ENCODE peak calls at places on chromosomes 3 and 15, in five cellular contexts. E, I, H, P and Z are unnamed samples.

GRCh38 chr3:197027896-197028710 is 1.5 kb downstream of the MELTF start:
- DNase-seq in E (no peak), I (no peak), H (no peak), P (peak), Z (no peak)

GRCh38 chr3:108124337-108125150 is 33.7 kb upstream of the CD47 start:
- DNase-seq in E (peak), I (no peak), H (peak), P (no peak), Z (peak)

GRCh38 chr3:25664066-25664809 is 469 bp downstream of the TOP2B start:
- DNase-seq in E (peak), I (peak), H (peak), P (no peak), Z (no peak)

GRCh38 chr3:26308454-26308853 is 314.1 kb upstream of the LRRC3B start:
- DNase-seq in E (no peak), I (no peak), H (no peak), P (no peak), Z (no peak)

GRCh38 chr15:73318463-73319351 is 50.1 kb downstream of the HCN4 start:
- DNase-seq in E (no peak), I (no peak), H (no peak), P (no peak), Z (peak)

GRCh38 chr3:188863999-188864406 is 307.8 kb upstream of the TPRG1 start:
- DNase-seq in E (no peak), I (peak), H (no peak), P (no peak), Z (no peak)

GRCh38 chr15:31869640-31870335 is 160.5 kb upstream of the CHRNA7 start:
- DNase-seq in E (peak), I (peak), H (no peak), P (no peak), Z (no peak)

GRCh38 chr3:78420611-78421010 is 1347.2 kb downstream of the ROBO1 start:
- DNase-seq in E (no peak), I (no peak), H (no peak), P (no peak), Z (no peak)

GRCh38 chr3:196499061-196499460 is 4.5 kb downstream of the RNF168 start:
- DNase-seq in E (no peak), I (peak), H (no peak), P (no peak), Z (no peak)

GRCh38 chr3:62638316-62638715 is 236.9 kb downstream of the CADPS start:
- DNase-seq in E (no peak), I (peak), H (no peak), P (no peak), Z (no peak)

GRCh38 chr3:160134964-160135363 is 90.3 kb upstream of the C3orf80 start:
- DNase-seq in E (no peak), I (peak), H (no peak), P (no peak), Z (no peak)

GRCh38 chr3:112926000-112926399 is 48.9 kb downstream of the CD200R1 start:
- DNase-seq in E (no peak), I (no peak), H (no peak), P (no peak), Z (no peak)

GRCh38 chr3:154290187-154290586 is 34.1 kb downstream of the DHX36 start:
- DNase-seq in E (no peak), I (no peak), H (no peak), P (no peak), Z (no peak)

GRCh38 chr3:136249091-136249490 is 1.0 kb upstream of the PCCB start:
- DNase-seq in E (no peak), I (no peak), H (no peak), P (no peak), Z (no peak)

GRCh38 chr15:40481671-40482070 is 10.9 kb downstream of the CHST14 start:
- DNase-seq in E (no peak), I (no peak), H (no peak), P (no peak), Z (no peak)

GRCh38 chr3:197487911-197488391 is 67.8 kb downstream of the BDH1 start:
- DNase-seq in E (no peak), I (peak), H (no peak), P (no peak), Z (no peak)

GRCh38 chr3:198028718-198029117 is 68.7 kb downstream of the LMLN start:
- DNase-seq in E (no peak), I (peak), H (no peak), P (no peak), Z (no peak)

GRCh38 chr15:78070049-78070698 is 7.3 kb downstream of the TBC1D2B start:
- DNase-seq in E (peak), I (no peak), H (peak), P (no peak), Z (peak)

GRCh38 chr3:113227146-113227545 is 15.8 kb downstream of the BOC start:
- DNase-seq in E (no peak), I (no peak), H (no peak), P (no peak), Z (no peak)

GRCh38 chr15:77033417-77033728 is 37.5 kb downstream of the TSPAN3 start:
- DNase-seq in E (no peak), I (no peak), H (no peak), P (no peak), Z (no peak)

GRCh38 chr3:140499114-140499757 is 178.6 kb upstream of the TRIM42 start:
- DNase-seq in E (no peak), I (peak), H (no peak), P (no peak), Z (peak)

GRCh38 chr15:39628821-39629220 is 47.9 kb downstream of the THBS1 start:
- DNase-seq in E (no peak), I (peak), H (no peak), P (no peak), Z (no peak)

GRCh38 chr3:8839607-8840325 is 70.4 kb upstream of the OXTR start:
- DNase-seq in E (no peak), I (no peak), H (no peak), P (no peak), Z (no peak)

GRCh38 chr3:114645392-114645791 is 351.6 kb downstream of the TIGIT start:
- DNase-seq in E (no peak), I (peak), H (no peak), P (no peak), Z (no peak)

GRCh38 chr3:94187697-94188096 is 124.8 kb downstream of the NSUN3 start:
- DNase-seq in E (no peak), I (no peak), H (no peak), P (no peak), Z (no peak)

GRCh38 chr3:147015334-147015733 is 391.0 kb downstream of the ZIC4 start:
- DNase-seq in E (no peak), I (no peak), H (no peak), P (no peak), Z (no peak)

GRCh38 chr3:118272976-118273375 is 761.7 kb downstream of the IGSF11 start:
- DNase-seq in E (no peak), I (no peak), H (no peak), P (no peak), Z (no peak)

GRCh38 chr3:112774293-112774926 is 72.3 kb downstream of the CD200R1L start:
- DNase-seq in E (no peak), I (peak), H (no peak), P (no peak), Z (no peak)

GRCh38 chr3:67558429-67558828 is 96.0 kb downstream of the SUCLG2 start:
- DNase-seq in E (no peak), I (peak), H (no peak), P (no peak), Z (no peak)

GRCh38 chr3:43296565-43296964 is 10.2 kb downstream of the SNRK start:
- DNase-seq in E (peak), I (peak), H (peak), P (no peak), Z (peak)

GRCh38 chr15:25508369-25509002 is 69.7 kb upstream of the UBE3A start:
- DNase-seq in E (no peak), I (peak), H (no peak), P (peak), Z (peak)

GRCh38 chr15:63528138-63528659 is 23.8 kb downstream of the USP3 start:
- DNase-seq in E (no peak), I (no peak), H (no peak), P (no peak), Z (no peak)

GRCh38 chr15:63532307-63532744 is 27.9 kb downstream of the USP3 start:
- DNase-seq in E (no peak), I (peak), H (no peak), P (no peak), Z (no peak)

GRCh38 chr15:63530235-63530634 is 25.8 kb downstream of the USP3 start:
- DNase-seq in E (no peak), I (no peak), H (no peak), P (no peak), Z (peak)

GRCh38 chr15:63530762-63531299 is 26.4 kb downstream of the USP3 start:
- DNase-seq in E (no peak), I (no peak), H (no peak), P (no peak), Z (peak)

DNA sequence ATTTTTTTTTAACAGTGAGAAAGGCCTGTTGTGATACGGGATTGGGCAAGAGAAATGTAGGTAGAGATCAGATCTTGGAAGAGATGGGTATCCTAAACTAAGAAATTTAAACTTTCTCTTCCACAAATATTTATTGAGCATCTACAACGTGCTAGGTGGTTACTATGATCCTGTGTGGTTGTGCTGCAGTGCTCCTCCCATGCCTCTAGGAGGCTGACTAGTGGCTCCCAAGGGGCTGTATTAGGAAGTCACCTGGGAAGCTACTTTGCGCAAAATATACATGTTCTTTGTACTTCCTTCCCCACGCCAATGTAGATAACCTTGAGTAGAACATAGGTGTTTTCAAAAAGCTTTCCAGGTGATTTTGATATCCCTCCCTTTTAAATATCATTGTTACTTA is 27.2 kb downstream of the USP3 start:
- DNase-seq in E (no peak), I (no peak), H (no peak), P (no peak), Z (peak)
- TF ChIP-seq CTCF in E (no peak), I (peak), H (no peak), P (no peak), Z (peak)

DNA sequence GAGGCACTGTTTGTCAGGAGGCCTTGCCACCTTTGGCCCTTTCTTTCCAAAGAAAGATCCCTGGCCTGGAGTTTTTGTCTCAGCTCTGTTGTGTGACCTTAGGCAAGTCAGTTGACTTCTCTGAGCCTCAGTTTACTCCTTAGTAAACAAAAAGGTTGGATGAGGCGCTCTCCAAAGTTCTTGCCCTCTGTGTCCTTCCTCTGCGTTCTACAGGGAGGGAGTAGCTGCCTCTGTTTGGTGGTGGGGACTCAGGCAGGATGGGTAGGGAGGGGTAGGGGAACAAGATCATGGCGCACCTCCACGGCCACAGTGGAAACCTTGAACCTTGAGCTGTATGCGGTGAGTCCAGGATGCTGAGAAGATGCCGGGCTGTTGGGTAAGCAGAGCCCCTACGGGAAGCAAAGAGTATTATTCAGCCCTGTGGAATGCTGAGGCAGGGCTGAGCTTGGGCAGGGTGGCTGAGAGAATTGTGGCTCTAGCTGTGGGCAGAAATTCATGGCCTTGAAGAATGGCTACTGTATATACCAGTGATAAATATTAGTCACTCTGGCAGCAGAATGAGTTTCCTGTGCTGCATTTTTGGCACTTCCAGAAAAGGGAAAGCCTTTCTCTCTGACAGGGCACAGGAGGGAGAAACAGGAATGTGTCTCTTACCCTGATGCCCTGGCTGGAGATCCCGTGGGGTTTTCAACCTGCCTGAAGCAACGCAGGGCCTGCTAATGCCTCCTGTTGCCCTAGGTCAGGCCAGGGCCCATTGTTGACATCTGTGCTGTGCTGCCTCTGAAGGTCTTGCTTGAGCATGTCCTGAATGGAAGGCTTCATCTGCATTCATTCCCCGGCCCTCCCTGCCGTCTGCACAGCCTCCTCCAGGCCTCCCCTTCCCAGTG is 39.9 kb downstream of the SMAD3 start:
- DNase-seq in E (peak), I (peak), H (no peak), P (no peak), Z (no peak)
- TF ChIP-seq CTCF in E (peak), I (peak), H (no peak), P (no peak), Z (no peak)

DNA sequence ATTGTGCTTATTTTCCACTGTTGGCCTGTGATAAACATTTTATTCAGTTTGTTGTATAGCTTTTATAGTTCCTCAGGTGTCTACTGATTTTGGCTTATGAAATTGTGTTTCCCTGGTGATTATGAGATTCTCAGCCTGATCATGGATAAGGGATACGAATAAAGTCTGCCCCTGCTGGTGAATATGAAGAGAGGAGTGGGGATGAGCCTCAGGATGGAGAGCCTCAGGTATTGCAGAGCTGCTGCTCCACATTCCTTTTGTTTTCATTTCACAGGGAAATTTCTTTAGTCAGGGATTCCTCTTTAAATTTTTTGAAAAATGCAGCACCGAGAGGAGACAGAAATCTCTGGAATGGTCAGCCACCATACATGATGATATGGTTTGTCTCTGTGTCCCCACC is 14.7 kb upstream of the RAB6B start:
- DNase-seq in E (no peak), I (no peak), H (no peak), P (no peak), Z (no peak)
- TF ChIP-seq CTCF in E (no peak), I (peak), H (no peak), P (peak), Z (no peak)

GRCh38 chr3:72888546-72889309 is 882 bp downstream of the GXYLT2 start:
- DNase-seq in E (peak), I (peak), H (no peak), P (no peak), Z (peak)

GRCh38 chr3:72887378-72887722 is 496 bp upstream of the GXYLT2 start:
- DNase-seq in E (no peak), I (no peak), H (no peak), P (no peak), Z (no peak)

GRCh38 chr3:72890166-72890925 is 2.5 kb downstream of the GXYLT2 start:
- DNase-seq in E (no peak), I (peak), H (no peak), P (no peak), Z (no peak)

GRCh38 chr3:72889310-72890165 is 1.7 kb downstream of the GXYLT2 start:
- DNase-seq in E (no peak), I (peak), H (no peak), P (no peak), Z (no peak)

DNA sequence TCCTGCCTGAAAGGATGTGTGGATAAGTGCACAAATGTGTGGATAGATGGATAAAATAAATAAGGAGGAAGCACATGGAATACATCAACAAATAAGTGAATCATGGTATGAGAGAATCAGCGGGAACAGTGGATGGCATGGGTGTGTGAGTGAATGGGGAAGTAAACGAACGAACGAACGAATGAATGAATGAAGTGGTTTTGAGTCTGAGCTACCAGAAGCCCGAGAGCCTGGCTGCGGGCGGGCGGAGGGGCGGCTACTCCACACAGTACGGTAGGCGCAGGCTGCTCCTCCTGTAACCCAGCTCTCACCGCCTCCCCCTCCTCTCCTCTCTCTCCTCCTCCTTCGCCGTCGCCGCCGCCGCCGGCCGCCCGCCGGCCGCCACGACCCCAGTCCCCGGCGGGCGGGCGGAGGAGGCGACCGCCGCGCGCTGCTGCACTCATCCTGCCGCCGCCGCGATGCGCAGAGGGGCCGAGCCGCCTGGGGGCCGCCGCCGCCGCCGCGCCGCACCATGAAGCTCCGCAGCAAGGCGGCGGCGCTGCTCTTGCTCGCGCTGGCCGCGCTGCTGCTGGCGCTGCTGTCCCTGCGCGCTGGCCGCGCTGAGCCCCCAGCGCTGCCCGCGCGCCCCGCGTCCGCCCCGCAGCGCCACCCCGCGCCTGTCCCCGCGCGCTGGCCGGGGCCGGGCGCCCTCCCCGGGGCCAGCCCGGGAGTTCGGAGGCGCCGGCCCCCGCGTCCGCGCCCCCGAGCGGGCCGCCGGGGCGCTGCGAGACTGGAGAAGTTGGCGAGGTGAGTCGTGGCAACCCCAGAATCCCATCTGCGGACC is at the start of gene GXYLT2:
- DNase-seq in E (peak), I (peak), H (peak), P (peak), Z (peak)
- TF ChIP-seq CTCF in E (no peak), I (no peak), H (no peak), P (peak), Z (no peak)

DNA sequence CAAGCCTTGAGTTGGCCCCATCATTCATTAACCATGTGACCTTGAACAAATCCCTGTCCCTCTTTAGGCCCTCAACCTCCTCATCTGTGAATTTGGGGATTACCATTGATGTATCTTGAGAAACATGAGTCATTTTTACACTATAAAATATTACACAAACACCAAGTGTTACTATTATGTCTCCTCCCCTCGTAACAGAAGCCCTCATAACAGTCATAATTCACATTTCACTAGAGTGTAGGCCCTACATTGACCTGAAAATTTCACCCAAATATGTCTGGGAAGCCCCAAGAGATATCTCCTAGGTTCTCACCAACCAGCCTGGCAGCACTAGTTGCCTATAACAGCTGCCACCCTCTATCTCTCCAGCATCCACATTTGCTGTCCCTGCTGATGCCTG is 15.8 kb upstream of the SLC6A1 start:
- DNase-seq in E (no peak), I (no peak), H (no peak), P (no peak), Z (no peak)
- TF ChIP-seq CTCF in E (no peak), I (no peak), H (no peak), P (no peak), Z (no peak)

DNA sequence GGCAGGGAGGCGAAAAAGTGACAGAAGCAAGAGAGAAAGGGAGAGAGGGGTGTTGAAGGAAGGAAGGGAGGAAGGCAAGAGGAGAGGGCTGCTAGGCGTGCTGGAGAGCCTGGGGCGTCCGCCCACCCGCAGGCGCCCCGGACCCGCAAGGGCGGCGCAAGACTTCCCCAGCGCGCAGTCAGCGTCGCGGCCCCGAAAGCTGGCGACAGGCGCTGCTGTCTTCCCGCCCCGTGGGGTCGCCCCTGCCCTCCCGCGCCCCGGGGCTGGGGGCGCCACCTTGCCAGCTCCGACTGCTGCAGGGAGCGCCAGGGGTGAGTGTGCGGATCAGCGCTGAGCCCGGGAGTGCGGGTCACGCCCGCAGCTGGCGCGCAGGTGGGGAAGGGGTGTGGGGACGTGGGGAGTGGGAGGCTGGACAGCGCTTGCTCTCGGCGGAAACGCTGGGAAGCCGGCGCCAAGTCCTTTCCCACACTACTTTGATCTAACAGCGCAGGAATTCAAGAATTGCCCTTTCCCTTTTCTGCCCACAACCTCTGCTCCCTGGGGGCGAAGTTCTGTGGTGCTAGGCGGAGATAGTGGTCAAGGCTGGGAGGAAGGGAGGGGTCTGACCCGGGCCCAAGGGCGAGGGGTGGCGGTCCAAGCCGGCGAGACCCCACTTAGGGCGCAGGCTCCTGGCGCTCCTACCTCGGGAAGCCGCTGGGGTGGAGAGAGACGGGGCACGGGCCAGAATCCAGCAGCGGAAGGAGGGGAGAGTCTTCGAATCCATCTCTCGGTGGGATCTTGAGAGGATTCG is 266.1 kb downstream of the CGGBP1 start:
- DNase-seq in E (no peak), I (no peak), H (no peak), P (peak), Z (no peak)
- TF ChIP-seq CTCF in E (no peak), I (peak), H (no peak), P (no peak), Z (no peak)

GRCh38 chr3:12541625-12542024 is 3.7 kb downstream of the MKRN2OS start:
- DNase-seq in E (no peak), I (no peak), H (no peak), P (no peak), Z (no peak)
- TF ChIP-seq CTCF in E (no peak), I (peak), H (no peak), P (no peak), Z (no peak)

GRCh38 chr15:69604050-69604378 is 151.4 kb downstream of the RPLP1 start:
- DNase-seq in E (peak), I (no peak), H (no peak), P (no peak), Z (peak)
- TF ChIP-seq CTCF in E (peak), I (no peak), H (no peak), P (no peak), Z (peak)